ENCODE peak calls at places on chromosomes 2 and 18, in eight cellular contexts. One of them, this sample, is unnamed.

GRCh38 chr2:133780099-133780996 is 212.1 kb upstream of the NCKAP5 start:
- DNase-seq in right cardiac atrium: peak
- DNase-seq in globus pallidus: peak
- DNase-seq in stimulated activated naive B cell treated with anti-CD40 and anti-IgM and Interleukin-4, amounts not matched to agents 10 μg/mL and 1 μg/mL and 100 μg/mL, for 72 hours: peak
- DNase-seq in MCF 10A: peak
- DNase-seq in SK-N-SH: peak
- DNase-seq in HTR-8/SVneo: peak
- DNase-seq in NCI-H748 treated with DMSO at 0.1 percent for 48 hours: peak
- DNase-seq in this sample: peak

GRCh38 chr2:231709636-231709980 is 1.3 kb downstream of the PTMA start:
- DNase-seq in right cardiac atrium: peak
- DNase-seq in globus pallidus: no peak
- DNase-seq in stimulated activated naive B cell treated with anti-CD40 and anti-IgM and Interleukin-4, amounts not matched to agents 10 μg/mL and 1 μg/mL and 100 μg/mL, for 72 hours: peak
- DNase-seq in MCF 10A: peak
- DNase-seq in SK-N-SH: no peak
- DNase-seq in HTR-8/SVneo: no peak
- DNase-seq in NCI-H748 treated with DMSO at 0.1 percent for 48 hours: no peak
- DNase-seq in this sample: no peak

GRCh38 chr2:74745766-74746165 is 88.2 kb upstream of the HK2 start:
- DNase-seq in right cardiac atrium: no peak
- DNase-seq in globus pallidus: no peak
- DNase-seq in stimulated activated naive B cell treated with anti-CD40 and anti-IgM and Interleukin-4, amounts not matched to agents 10 μg/mL and 1 μg/mL and 100 μg/mL, for 72 hours: no peak
- DNase-seq in MCF 10A: no peak
- DNase-seq in SK-N-SH: no peak
- DNase-seq in HTR-8/SVneo: no peak
- DNase-seq in NCI-H748 treated with DMSO at 0.1 percent for 48 hours: no peak
- DNase-seq in this sample: no peak

GRCh38 chr2:222627764-222628163 is 28.1 kb downstream of the FARSB start:
- DNase-seq in right cardiac atrium: no peak
- DNase-seq in globus pallidus: no peak
- DNase-seq in stimulated activated naive B cell treated with anti-CD40 and anti-IgM and Interleukin-4, amounts not matched to agents 10 μg/mL and 1 μg/mL and 100 μg/mL, for 72 hours: no peak
- DNase-seq in MCF 10A: no peak
- DNase-seq in SK-N-SH: no peak
- DNase-seq in HTR-8/SVneo: no peak
- DNase-seq in NCI-H748 treated with DMSO at 0.1 percent for 48 hours: no peak
- DNase-seq in this sample: peak

GRCh38 chr18:76490701-76491171 is 4.3 kb downstream of the ZNF516 start:
- DNase-seq in right cardiac atrium: no peak
- DNase-seq in globus pallidus: no peak
- DNase-seq in stimulated activated naive B cell treated with anti-CD40 and anti-IgM and Interleukin-4, amounts not matched to agents 10 μg/mL and 1 μg/mL and 100 μg/mL, for 72 hours: peak
- DNase-seq in MCF 10A: peak
- DNase-seq in SK-N-SH: peak
- DNase-seq in HTR-8/SVneo: no peak
- DNase-seq in NCI-H748 treated with DMSO at 0.1 percent for 48 hours: peak
- DNase-seq in this sample: no peak

GRCh38 chr2:233862261-233862768 is 5.9 kb downstream of the MSL3B start:
- DNase-seq in right cardiac atrium: no peak
- DNase-seq in globus pallidus: no peak
- DNase-seq in stimulated activated naive B cell treated with anti-CD40 and anti-IgM and Interleukin-4, amounts not matched to agents 10 μg/mL and 1 μg/mL and 100 μg/mL, for 72 hours: no peak
- DNase-seq in MCF 10A: no peak
- DNase-seq in SK-N-SH: no peak
- DNase-seq in HTR-8/SVneo: no peak
- DNase-seq in NCI-H748 treated with DMSO at 0.1 percent for 48 hours: no peak
- DNase-seq in this sample: no peak

GRCh38 chr2:99998981-99999380 is 143.4 kb downstream of the AFF3 start:
- DNase-seq in right cardiac atrium: no peak
- DNase-seq in globus pallidus: no peak
- DNase-seq in stimulated activated naive B cell treated with anti-CD40 and anti-IgM and Interleukin-4, amounts not matched to agents 10 μg/mL and 1 μg/mL and 100 μg/mL, for 72 hours: no peak
- DNase-seq in MCF 10A: no peak
- DNase-seq in SK-N-SH: no peak
- DNase-seq in HTR-8/SVneo: no peak
- DNase-seq in NCI-H748 treated with DMSO at 0.1 percent for 48 hours: no peak
- DNase-seq in this sample: no peak

GRCh38 chr2:63497561-63497960 is 90.7 kb downstream of the WDPCP start:
- DNase-seq in right cardiac atrium: no peak
- DNase-seq in globus pallidus: no peak
- DNase-seq in stimulated activated naive B cell treated with anti-CD40 and anti-IgM and Interleukin-4, amounts not matched to agents 10 μg/mL and 1 μg/mL and 100 μg/mL, for 72 hours: no peak
- DNase-seq in MCF 10A: no peak
- DNase-seq in SK-N-SH: no peak
- DNase-seq in HTR-8/SVneo: no peak
- DNase-seq in NCI-H748 treated with DMSO at 0.1 percent for 48 hours: no peak
- DNase-seq in this sample: no peak

GRCh38 chr2:182522428-182522896 is 95.6 kb upstream of the PDE1A start:
- DNase-seq in right cardiac atrium: no peak
- DNase-seq in globus pallidus: peak
- DNase-seq in stimulated activated naive B cell treated with anti-CD40 and anti-IgM and Interleukin-4, amounts not matched to agents 10 μg/mL and 1 μg/mL and 100 μg/mL, for 72 hours: no peak
- DNase-seq in MCF 10A: no peak
- DNase-seq in SK-N-SH: no peak
- DNase-seq in HTR-8/SVneo: no peak
- DNase-seq in NCI-H748 treated with DMSO at 0.1 percent for 48 hours: peak
- DNase-seq in this sample: no peak

GRCh38 chr2:240595381-240596079 is 9.0 kb downstream of the CAPN10 start:
- DNase-seq in right cardiac atrium: peak
- DNase-seq in globus pallidus: no peak
- DNase-seq in stimulated activated naive B cell treated with anti-CD40 and anti-IgM and Interleukin-4, amounts not matched to agents 10 μg/mL and 1 μg/mL and 100 μg/mL, for 72 hours: no peak
- DNase-seq in MCF 10A: no peak
- DNase-seq in SK-N-SH: peak
- DNase-seq in HTR-8/SVneo: peak
- DNase-seq in NCI-H748 treated with DMSO at 0.1 percent for 48 hours: no peak
- DNase-seq in this sample: no peak

GRCh38 chr2:1227289-1227900 is 185.9 kb upstream of the TPO start:
- DNase-seq in right cardiac atrium: no peak
- DNase-seq in globus pallidus: no peak
- DNase-seq in stimulated activated naive B cell treated with anti-CD40 and anti-IgM and Interleukin-4, amounts not matched to agents 10 μg/mL and 1 μg/mL and 100 μg/mL, for 72 hours: no peak
- DNase-seq in MCF 10A: no peak
- DNase-seq in SK-N-SH: no peak
- DNase-seq in HTR-8/SVneo: no peak
- DNase-seq in NCI-H748 treated with DMSO at 0.1 percent for 48 hours: peak
- DNase-seq in this sample: no peak

GRCh38 chr2:151766421-151767153 is 32.3 kb upstream of the NEB start:
- DNase-seq in right cardiac atrium: no peak
- DNase-seq in globus pallidus: no peak
- DNase-seq in stimulated activated naive B cell treated with anti-CD40 and anti-IgM and Interleukin-4, amounts not matched to agents 10 μg/mL and 1 μg/mL and 100 μg/mL, for 72 hours: peak
- DNase-seq in MCF 10A: no peak
- DNase-seq in SK-N-SH: no peak
- DNase-seq in HTR-8/SVneo: no peak
- DNase-seq in NCI-H748 treated with DMSO at 0.1 percent for 48 hours: no peak
- DNase-seq in this sample: no peak

GRCh38 chr2:148615446-148615845 is 29.1 kb upstream of the EPC2 start:
- DNase-seq in right cardiac atrium: no peak
- DNase-seq in globus pallidus: peak
- DNase-seq in stimulated activated naive B cell treated with anti-CD40 and anti-IgM and Interleukin-4, amounts not matched to agents 10 μg/mL and 1 μg/mL and 100 μg/mL, for 72 hours: no peak
- DNase-seq in MCF 10A: no peak
- DNase-seq in SK-N-SH: peak
- DNase-seq in HTR-8/SVneo: no peak
- DNase-seq in NCI-H748 treated with DMSO at 0.1 percent for 48 hours: no peak
- DNase-seq in this sample: no peak

GRCh38 chr18:51196811-51197660 is 445 bp downstream of the MEX3C start:
- DNase-seq in right cardiac atrium: peak
- DNase-seq in globus pallidus: peak
- DNase-seq in stimulated activated naive B cell treated with anti-CD40 and anti-IgM and Interleukin-4, amounts not matched to agents 10 μg/mL and 1 μg/mL and 100 μg/mL, for 72 hours: no peak
- DNase-seq in MCF 10A: peak
- DNase-seq in SK-N-SH: peak
- DNase-seq in HTR-8/SVneo: no peak
- DNase-seq in NCI-H748 treated with DMSO at 0.1 percent for 48 hours: peak
- DNase-seq in this sample: no peak

GRCh38 chr2:94872088-94872618 is 923 bp downstream of the TEKT4 start:
- DNase-seq in right cardiac atrium: no peak
- DNase-seq in globus pallidus: no peak
- DNase-seq in stimulated activated naive B cell treated with anti-CD40 and anti-IgM and Interleukin-4, amounts not matched to agents 10 μg/mL and 1 μg/mL and 100 μg/mL, for 72 hours: no peak
- DNase-seq in MCF 10A: no peak
- DNase-seq in SK-N-SH: peak
- DNase-seq in HTR-8/SVneo: no peak
- DNase-seq in NCI-H748 treated with DMSO at 0.1 percent for 48 hours: no peak
- DNase-seq in this sample: no peak

GRCh38 chr18:55275042-55275897 is 312.7 kb downstream of the TCF4 start:
- DNase-seq in right cardiac atrium: peak
- DNase-seq in globus pallidus: peak
- DNase-seq in stimulated activated naive B cell treated with anti-CD40 and anti-IgM and Interleukin-4, amounts not matched to agents 10 μg/mL and 1 μg/mL and 100 μg/mL, for 72 hours: no peak
- DNase-seq in MCF 10A: peak
- DNase-seq in SK-N-SH: no peak
- DNase-seq in HTR-8/SVneo: peak
- DNase-seq in NCI-H748 treated with DMSO at 0.1 percent for 48 hours: no peak
- DNase-seq in this sample: no peak

GRCh38 chr18:3177902-3178687 is 41.7 kb downstream of the MYOM1 start:
- DNase-seq in right cardiac atrium: peak
- DNase-seq in globus pallidus: peak
- DNase-seq in stimulated activated naive B cell treated with anti-CD40 and anti-IgM and Interleukin-4, amounts not matched to agents 10 μg/mL and 1 μg/mL and 100 μg/mL, for 72 hours: peak
- DNase-seq in MCF 10A: no peak
- DNase-seq in SK-N-SH: no peak
- DNase-seq in HTR-8/SVneo: no peak
- DNase-seq in NCI-H748 treated with DMSO at 0.1 percent for 48 hours: no peak
- DNase-seq in this sample: no peak

GRCh38 chr2:71166812-71167211 is 36.4 kb downstream of the MPHOSPH10 start:
- DNase-seq in right cardiac atrium: no peak
- DNase-seq in globus pallidus: no peak
- DNase-seq in stimulated activated naive B cell treated with anti-CD40 and anti-IgM and Interleukin-4, amounts not matched to agents 10 μg/mL and 1 μg/mL and 100 μg/mL, for 72 hours: no peak
- DNase-seq in MCF 10A: peak
- DNase-seq in SK-N-SH: no peak
- DNase-seq in HTR-8/SVneo: no peak
- DNase-seq in NCI-H748 treated with DMSO at 0.1 percent for 48 hours: no peak
- DNase-seq in this sample: no peak

GRCh38 chr2:229243880-229244560 is 27.1 kb downstream of the PID1 start:
- DNase-seq in right cardiac atrium: no peak
- DNase-seq in globus pallidus: no peak
- DNase-seq in stimulated activated naive B cell treated with anti-CD40 and anti-IgM and Interleukin-4, amounts not matched to agents 10 μg/mL and 1 μg/mL and 100 μg/mL, for 72 hours: no peak
- DNase-seq in MCF 10A: peak
- DNase-seq in SK-N-SH: no peak
- DNase-seq in HTR-8/SVneo: no peak
- DNase-seq in NCI-H748 treated with DMSO at 0.1 percent for 48 hours: no peak
- DNase-seq in this sample: no peak

GRCh38 chr2:126029316-126029715 is 626.6 kb upstream of the GYPC start:
- DNase-seq in right cardiac atrium: no peak
- DNase-seq in globus pallidus: no peak
- DNase-seq in stimulated activated naive B cell treated with anti-CD40 and anti-IgM and Interleukin-4, amounts not matched to agents 10 μg/mL and 1 μg/mL and 100 μg/mL, for 72 hours: no peak
- DNase-seq in MCF 10A: no peak
- DNase-seq in SK-N-SH: no peak
- DNase-seq in HTR-8/SVneo: no peak
- DNase-seq in NCI-H748 treated with DMSO at 0.1 percent for 48 hours: no peak
- DNase-seq in this sample: no peak